ENCODE peak calls at places on chromosomes 7 and 10, in ten cellular contexts. Q, U, E, P, I, B, K, Z, T and H are unnamed samples.

GRCh38 chr7:27151341-27151944 is 940 bp downstream of the HOXA3 start:
- DNase-seq in Q (no peak), U (no peak), E (no peak), P (peak), I (no peak), B (peak), K (no peak), Z (peak), T (no peak), H (no peak)

GRCh38 chr7:41925946-41926345 is 223.1 kb upstream of the INHBA start:
- DNase-seq in Q (no peak), U (no peak), E (no peak), P (no peak), I (no peak), B (no peak), K (no peak), Z (no peak), T (peak), H (no peak)

GRCh38 chr10:12367272-12367671 is 17.9 kb downstream of the CAMK1D start:
- DNase-seq in Q (no peak), U (no peak), E (no peak), P (no peak), I (no peak), B (no peak), K (no peak), Z (no peak), T (no peak), H (no peak)

GRCh38 chr10:103044942-103045489 is 126.9 kb downstream of the CNNM2 start:
- DNase-seq in Q (no peak), U (peak), E (peak), P (no peak), I (no peak), B (no peak), K (no peak), Z (no peak), T (peak), H (no peak)

GRCh38 chr7:150849204-150849775 is 3.0 kb upstream of the AOC1 start:
- DNase-seq in Q (peak), U (no peak), E (no peak), P (no peak), I (no peak), B (no peak), K (no peak), Z (no peak), T (no peak), H (no peak)

GRCh38 chr10:58981846-58982245 is 194.6 kb upstream of the PHYHIPL start:
- DNase-seq in Q (peak), U (no peak), E (no peak), P (no peak), I (no peak), B (no peak), K (peak), Z (no peak), T (no peak), H (no peak)

GRCh38 chr10:131242007-131242406 is 69.5 kb downstream of the TCERG1L start:
- DNase-seq in Q (no peak), U (no peak), E (no peak), P (no peak), I (no peak), B (no peak), K (peak), Z (no peak), T (no peak), H (peak)

GRCh38 chr7:68770649-68771048 is 827.6 kb upstream of the AUTS2 start:
- DNase-seq in Q (no peak), U (no peak), E (no peak), P (no peak), I (no peak), B (no peak), K (no peak), Z (no peak), T (no peak), H (peak)

GRCh38 chr7:130022623-130023175 is 28.5 kb downstream of the ZC3HC1 start:
- DNase-seq in Q (no peak), U (no peak), E (no peak), P (no peak), I (no peak), B (no peak), K (no peak), Z (no peak), T (no peak), H (no peak)

GRCh38 chr10:119860866-119861601 is 11.6 kb downstream of the MCMBP start:
- DNase-seq in Q (no peak), U (no peak), E (no peak), P (peak), I (no peak), B (no peak), K (no peak), Z (no peak), T (no peak), H (no peak)

GRCh38 chr10:76034236-76035009 is 603.0 kb downstream of the LRMDA start:
- DNase-seq in Q (no peak), U (no peak), E (no peak), P (no peak), I (no peak), B (no peak), K (no peak), Z (no peak), T (no peak), H (peak)

GRCh38 chr10:68559872-68560200 is 301 bp upstream of the TET1 start:
- DNase-seq in Q (no peak), U (no peak), E (no peak), P (no peak), I (no peak), B (no peak), K (no peak), Z (no peak), T (peak), H (no peak)

GRCh38 chr7:107712025-107712424 is 31.9 kb upstream of the CBLL1 start:
- DNase-seq in Q (peak), U (no peak), E (no peak), P (no peak), I (no peak), B (no peak), K (no peak), Z (no peak), T (no peak), H (no peak)

GRCh38 chr7:147245274-147245673 is 1128.7 kb downstream of the CNTNAP2 start:
- DNase-seq in Q (no peak), U (peak), E (no peak), P (peak), I (no peak), B (no peak), K (peak), Z (no peak), T (peak), H (peak)

GRCh38 chr7:127983804-127984332 is 47.4 kb downstream of the LRRC4 start:
- DNase-seq in Q (no peak), U (peak), E (no peak), P (peak), I (no peak), B (no peak), K (peak), Z (no peak), T (peak), H (no peak)

GRCh38 chr7:93980744-93981479 is 23.2 kb downstream of the BET1 start:
- DNase-seq in Q (no peak), U (no peak), E (no peak), P (no peak), I (no peak), B (no peak), K (no peak), Z (no peak), T (no peak), H (no peak)

GRCh38 chr10:44383749-44384600 is 922 bp downstream of the CXCL12 start:
- DNase-seq in Q (no peak), U (peak), E (no peak), P (peak), I (no peak), B (peak), K (peak), Z (no peak), T (peak), H (no peak)

GRCh38 chr7:41027428-41028115 is 675.3 kb downstream of the INHBA start:
- DNase-seq in Q (peak), U (peak), E (peak), P (peak), I (peak), B (no peak), K (peak), Z (no peak), T (peak), H (no peak)

GRCh38 chr7:75575488-75576112 is 83.5 kb downstream of the SPDYE5 start:
- DNase-seq in Q (no peak), U (no peak), E (peak), P (peak), I (no peak), B (no peak), K (no peak), Z (no peak), T (no peak), H (peak)

GRCh38 chr7:10637991-10638390 is 335.7 kb upstream of the PHF14 start:
- DNase-seq in Q (no peak), U (no peak), E (no peak), P (no peak), I (no peak), B (no peak), K (no peak), Z (no peak), T (no peak), H (no peak)

DNA sequence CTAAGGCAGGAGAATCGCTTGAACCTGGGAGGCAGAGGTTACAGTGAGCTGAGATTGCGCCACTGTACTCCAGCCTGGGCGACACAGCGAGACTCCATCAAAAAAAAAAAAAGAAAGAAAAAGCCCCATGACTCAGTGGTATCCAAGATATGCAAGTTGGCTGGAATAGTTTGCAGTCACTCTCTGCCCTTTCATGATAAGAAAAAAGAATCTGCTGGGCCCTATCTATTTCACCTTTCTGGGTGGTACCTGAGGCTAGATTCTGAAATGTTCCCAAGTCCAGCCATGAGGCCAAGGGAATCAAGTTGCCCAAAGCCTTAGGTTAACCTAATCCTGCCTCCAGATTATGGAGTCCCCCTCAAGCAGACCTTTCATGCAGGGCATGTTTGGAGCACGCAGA is 24.3 kb downstream of the NKX2-3 start:
- DNase-seq in Q (no peak), U (no peak), E (no peak), P (no peak), I (no peak), B (no peak), K (no peak), Z (no peak), T (no peak), H (no peak)
- H3K4me3 ChIP-seq in Q (no peak), U (no peak), E (no peak), P (no peak), I (no peak), B (no peak), K (no peak), Z (no peak), T (no peak), H (no peak)

GRCh38 chr7:100896743-100897051 is 1.0 kb upstream of the ACHE start:
- DNase-seq in Q (no peak), U (no peak), E (no peak), P (no peak), I (no peak), B (no peak), K (no peak), Z (no peak), T (no peak), H (no peak)

GRCh38 chr7:100893910-100894763 is 1.6 kb downstream of the ACHE start:
- DNase-seq in Q (no peak), U (no peak), E (no peak), P (no peak), I (no peak), B (no peak), K (no peak), Z (no peak), T (no peak), H (no peak)

GRCh38 chr7:100895701-100895955 is at the start of gene ACHE:
- DNase-seq in Q (no peak), U (no peak), E (no peak), P (no peak), I (no peak), B (no peak), K (no peak), Z (no peak), T (no peak), H (no peak)

GRCh38 chr7:100895956-100896742 is 461 bp upstream of the ACHE start:
- DNase-seq in Q (no peak), U (no peak), E (no peak), P (no peak), I (no peak), B (no peak), K (peak), Z (no peak), T (no peak), H (peak)

DNA sequence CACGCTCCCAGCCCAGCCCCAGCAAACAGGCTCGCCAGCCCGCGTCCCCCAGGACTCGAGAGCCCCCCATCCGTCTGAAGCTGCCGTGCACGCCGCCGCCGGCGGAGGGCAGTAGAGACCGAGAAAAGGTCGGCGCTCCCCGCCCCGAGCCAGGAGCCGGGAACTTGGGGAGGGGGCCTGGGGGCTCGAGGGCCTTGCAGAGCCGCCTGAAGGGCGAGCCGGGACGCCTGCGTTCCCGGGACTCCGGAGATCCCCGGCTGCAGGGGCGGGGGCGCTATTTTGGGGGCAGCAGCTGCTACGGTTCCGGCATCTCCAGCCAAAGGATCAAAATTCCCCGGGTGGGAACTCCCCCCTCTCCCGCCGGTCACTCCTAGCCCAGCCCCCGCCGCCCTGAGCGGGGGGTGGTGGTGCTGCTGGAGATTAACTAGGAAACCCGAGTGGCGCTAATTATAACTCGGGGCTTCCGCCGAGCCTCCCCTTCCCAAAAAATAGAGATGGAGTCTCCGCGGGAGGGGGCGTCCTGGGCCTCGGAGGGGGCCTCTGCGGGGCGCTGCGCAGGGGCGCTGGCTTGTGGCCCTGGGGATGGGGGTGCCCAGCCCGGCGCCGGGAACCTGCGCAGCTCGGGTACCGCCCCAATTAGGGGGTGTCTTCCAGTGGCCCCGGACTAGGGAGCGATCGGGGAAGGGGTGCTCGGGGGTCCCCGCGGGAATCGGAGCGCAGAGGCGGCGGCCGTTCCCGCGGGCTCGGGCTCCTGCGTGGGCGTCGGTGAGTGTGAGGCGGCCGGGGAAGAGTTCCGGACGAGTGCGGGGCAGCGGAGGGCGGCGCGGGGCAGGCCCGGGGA is 608 bp downstream of the ACHE start:
- DNase-seq in Q (no peak), U (no peak), E (no peak), P (no peak), I (no peak), B (no peak), K (peak), Z (no peak), T (no peak), H (peak)
- H3K4me3 ChIP-seq in Q (peak), U (peak), E (peak), P (peak), I (peak), B (peak), K (peak), Z (peak), T (peak), H (peak)

GRCh38 chr7:44706788-44707557 is 41.7 kb upstream of the ZMIZ2 start:
- DNase-seq in Q (no peak), U (no peak), E (no peak), P (no peak), I (no peak), B (no peak), K (no peak), Z (no peak), T (no peak), H (no peak)
- H3K4me3 ChIP-seq in Q (no peak), U (no peak), E (no peak), P (no peak), I (no peak), B (no peak), K (no peak), Z (no peak), T (no peak), H (no peak)

GRCh38 chr10:21500578-21500910 is 24.9 kb downstream of the SKIDA1 start:
- DNase-seq in Q (no peak), U (no peak), E (no peak), P (no peak), I (no peak), B (no peak), K (no peak), Z (no peak), T (no peak), H (no peak)

GRCh38 chr10:21499580-21499909 is 25.9 kb downstream of the SKIDA1 start:
- DNase-seq in Q (no peak), U (no peak), E (no peak), P (no peak), I (no peak), B (no peak), K (peak), Z (no peak), T (no peak), H (no peak)

GRCh38 chr10:21501109-21501508 is 24.4 kb downstream of the SKIDA1 start:
- DNase-seq in Q (no peak), U (no peak), E (no peak), P (no peak), I (no peak), B (no peak), K (no peak), Z (no peak), T (no peak), H (no peak)

GRCh38 chr10:21498977-21499376 is 26.5 kb downstream of the SKIDA1 start:
- DNase-seq in Q (no peak), U (no peak), E (no peak), P (no peak), I (no peak), B (no peak), K (peak), Z (no peak), T (no peak), H (no peak)

DNA sequence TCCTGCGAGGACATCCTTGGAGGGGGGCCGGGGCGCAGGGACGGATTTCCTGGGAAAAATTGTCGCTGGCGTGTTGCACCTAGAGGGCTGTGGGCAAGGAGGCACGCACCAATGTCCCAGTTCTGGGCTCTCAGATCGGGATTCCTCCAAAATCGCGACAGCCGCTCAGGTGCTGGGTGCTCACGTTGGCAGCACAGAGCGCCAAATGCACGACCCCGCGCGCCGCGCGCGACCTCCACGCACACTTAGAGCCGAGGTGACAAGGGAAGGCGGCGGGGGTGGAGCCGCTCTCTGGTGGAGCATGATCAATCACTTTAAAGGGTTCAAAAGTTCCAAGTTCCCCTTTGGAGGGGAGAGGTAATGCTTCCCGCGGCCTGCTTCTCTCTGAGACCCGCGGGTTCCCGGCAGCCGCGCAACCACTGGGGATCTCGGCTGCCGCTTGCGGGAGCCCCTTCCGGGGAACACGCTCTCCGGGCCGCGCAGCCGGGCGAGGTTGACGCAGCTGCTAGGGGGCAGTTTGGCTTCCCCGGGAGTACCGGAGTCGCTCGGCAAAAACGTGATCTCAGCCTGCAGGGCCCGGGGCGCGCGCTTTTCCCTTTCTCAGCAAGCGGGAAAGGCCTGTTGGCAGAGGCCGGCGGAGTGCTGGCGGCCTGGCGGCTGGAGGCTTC is 25.4 kb downstream of the SKIDA1 start:
- DNase-seq in Q (peak), U (no peak), E (no peak), P (no peak), I (no peak), B (peak), K (peak), Z (no peak), T (no peak), H (no peak)
- H3K4me3 ChIP-seq in Q (peak), U (peak), E (no peak), P (no peak), I (no peak), B (peak), K (peak), Z (peak), T (no peak), H (no peak)

DNA sequence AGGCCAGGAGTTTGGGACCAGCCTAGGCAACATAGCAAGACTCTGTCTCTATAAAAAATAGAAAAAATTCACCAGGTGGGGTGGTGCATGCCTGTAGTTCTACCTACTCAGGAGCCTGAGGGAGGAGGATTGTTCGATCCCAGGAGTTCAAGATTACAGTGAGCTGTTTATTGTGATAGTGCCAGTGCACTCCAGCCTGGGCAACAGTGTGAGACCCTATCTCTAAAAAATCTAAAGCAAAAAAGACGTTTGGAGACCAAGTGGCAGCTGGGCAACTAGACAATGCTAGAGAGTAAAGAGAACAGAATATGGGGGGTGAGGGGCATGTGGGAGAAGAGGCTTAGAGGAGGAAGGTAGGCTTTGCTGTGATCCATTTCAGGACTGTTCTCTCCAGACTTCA is 1.4 kb downstream of the PDSS1 start:
- DNase-seq in Q (no peak), U (no peak), E (no peak), P (no peak), I (no peak), B (no peak), K (no peak), Z (no peak), T (no peak), H (no peak)
- H3K4me3 ChIP-seq in Q (no peak), U (no peak), E (no peak), P (peak), I (no peak), B (no peak), K (no peak), Z (no peak), T (no peak), H (peak)

GRCh38 chr10:114068054-114068707 is 24.5 kb downstream of the ADRB1 start:
- DNase-seq in Q (no peak), U (no peak), E (no peak), P (no peak), I (no peak), B (no peak), K (no peak), Z (no peak), T (no peak), H (no peak)
- H3K4me3 ChIP-seq in Q (no peak), U (no peak), E (no peak), P (no peak), I (no peak), B (no peak), K (no peak), Z (no peak), T (no peak), H (no peak)

DNA sequence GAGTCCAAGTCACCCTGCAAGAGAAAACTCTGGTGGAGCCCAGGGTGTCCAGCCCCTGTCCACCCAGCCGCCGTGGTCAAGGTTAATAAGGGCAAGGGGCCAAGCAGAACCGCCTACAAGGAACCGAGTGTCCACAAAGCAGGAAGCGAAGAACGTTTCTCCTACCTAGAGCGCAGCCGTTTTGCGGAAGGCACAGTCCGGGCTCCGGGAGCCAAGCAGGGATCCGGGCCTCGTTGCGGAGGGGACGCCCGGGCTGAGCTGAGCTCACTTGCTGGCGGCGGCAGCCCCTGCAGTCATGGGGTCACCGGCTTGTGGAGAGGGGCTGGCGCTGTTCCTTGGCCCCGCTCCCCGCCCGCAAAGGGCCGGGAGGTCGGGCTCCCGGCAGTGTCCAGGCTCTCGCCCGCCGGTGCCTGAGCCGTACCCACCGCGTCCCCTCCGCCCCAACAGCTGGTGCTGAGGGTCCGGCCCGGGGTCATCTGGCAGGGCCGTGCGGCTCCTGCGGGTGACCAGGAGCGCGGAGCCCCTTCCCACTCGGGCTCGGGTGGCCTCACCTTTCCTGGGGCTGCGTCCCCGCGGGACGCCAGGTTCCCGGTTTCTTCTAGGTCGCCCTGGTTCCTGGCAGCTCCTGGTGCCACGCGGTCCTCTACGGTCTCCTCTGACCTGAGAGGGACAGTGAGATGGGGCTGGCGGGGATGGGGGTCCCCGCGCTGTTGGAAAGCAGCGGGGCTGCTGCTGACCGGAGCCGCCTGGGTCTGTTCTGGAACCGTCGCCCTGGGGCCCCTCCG is 14.0 kb upstream of the ZNF273 start:
- DNase-seq in Q (peak), U (no peak), E (no peak), P (peak), I (no peak), B (no peak), K (no peak), Z (peak), T (peak), H (no peak)
- H3K4me3 ChIP-seq in Q (peak), U (peak), E (peak), P (peak), I (peak), B (peak), K (no peak), Z (peak), T (peak), H (no peak)